ENCODE peak calls at places on chromosomes 6 and 20, in eight cellular contexts. R is NB4, A is A549, M is prostate gland, X is adrenal gland, P is vagina, D is Peyer's patch, E is H54. H is an unnamed sample.

GRCh38 chr6:53302678-53303360 is 45.9 kb downstream of the ELOVL5 start:
- DNase-seq in R (no peak), A (peak; percentile 51), M (no peak), X (no peak), P (no peak), D (no peak), E (peak; percentile 85), H (no peak)

GRCh38 chr6:133799043-133799442 is 89.9 kb upstream of the TCF21 start:
- DNase-seq in R (no peak), A (no peak), M (no peak), X (no peak), P (no peak), D (no peak), E (no peak), H (no peak)

GRCh38 chr20:39885975-39886649 is 802.9 kb downstream of the MAFB start:
- DNase-seq in R (peak; percentile 73), A (peak; percentile 32), M (peak; percentile 42), X (peak; percentile 74), P (no peak), D (peak; percentile 72), E (peak; percentile 47), H (peak; percentile 69)

GRCh38 chr6:139349464-139350020 is 24.9 kb downstream of the CITED2 start:
- DNase-seq in R (no peak), A (no peak), M (peak; percentile 81), X (no peak), P (no peak), D (no peak), E (no peak), H (no peak)

GRCh38 chr6:45445749-45446454 is 68.2 kb upstream of the SUPT3H start:
- DNase-seq in R (peak; percentile 99), A (peak; percentile 93), M (peak; percentile 89), X (peak; percentile 84), P (no peak), D (peak; percentile 78), E (peak; percentile 61), H (peak; percentile 70)

GRCh38 chr20:13549451-13549850 is 89.3 kb downstream of the TASP1 start:
- DNase-seq in R (no peak), A (no peak), M (no peak), X (no peak), P (no peak), D (no peak), E (no peak), H (no peak)

GRCh38 chr20:11219192-11219591 is 545.4 kb upstream of the JAG1 start:
- DNase-seq in R (no peak), A (no peak), M (no peak), X (no peak), P (no peak), D (no peak), E (no peak), H (no peak)

GRCh38 chr6:134288538-134289203 is 29.2 kb downstream of the SGK1 start:
- DNase-seq in R (peak; percentile 89), A (peak; percentile 64), M (no peak), X (peak; percentile 20), P (no peak), D (no peak), E (no peak), H (no peak)

GRCh38 chr20:61253640-61254511 is 1.8 kb downstream of the CDH4 start:
- DNase-seq in R (no peak), A (peak; percentile 11), M (no peak), X (no peak), P (no peak), D (no peak), E (no peak), H (no peak)

GRCh38 chr6:2937627-2938003 is 33.8 kb downstream of the SERPINB6 start:
- DNase-seq in R (no peak), A (no peak), M (no peak), X (no peak), P (peak; percentile 49), D (peak; percentile 21), E (no peak), H (no peak)

GRCh38 chr20:24632581-24632980 is 163.2 kb downstream of the SYNDIG1 start:
- DNase-seq in R (no peak), A (no peak), M (no peak), X (no peak), P (no peak), D (no peak), E (no peak), H (no peak)

GRCh38 chr20:45368221-45368980 is 5.4 kb downstream of the SYS1 start:
- DNase-seq in R (peak; percentile 86), A (no peak), M (no peak), X (peak; percentile 45), P (no peak), D (peak; percentile 87), E (no peak), H (no peak)

GRCh38 chr6:41600499-41601247 is 37.6 kb upstream of the MDFI start:
- DNase-seq in R (no peak), A (no peak), M (no peak), X (no peak), P (no peak), D (no peak), E (no peak), H (no peak)

GRCh38 chr6:134724653-134725340 is 225.1 kb downstream of the ALDH8A1 start:
- DNase-seq in R (no peak), A (peak; percentile 46), M (no peak), X (no peak), P (no peak), D (no peak), E (no peak), H (no peak)

GRCh38 chr20:33653218-33653899 is 8.8 kb upstream of the C20orf144 start:
- DNase-seq in R (peak; percentile 72), A (peak; percentile 72), M (no peak), X (peak; percentile 65), P (no peak), D (peak; percentile 78), E (no peak), H (peak; percentile 70)

GRCh38 chr20:25046181-25046641 is 11.7 kb downstream of the ACSS1 start:
- DNase-seq in R (no peak), A (no peak), M (no peak), X (no peak), P (no peak), D (peak; percentile 46), E (no peak), H (no peak)

GRCh38 chr6:109595998-109596397 is 95.0 kb downstream of the AK9 start:
- DNase-seq in R (peak; percentile 56), A (peak; percentile 14), M (no peak), X (no peak), P (no peak), D (no peak), E (no peak), H (peak; percentile 8)

GRCh38 chr6:99521557-99522286 is 6.5 kb upstream of the USP45 start:
- DNase-seq in R (no peak), A (peak; percentile 2), M (no peak), X (peak; percentile 56), P (no peak), D (no peak), E (no peak), H (peak; percentile 51)

GRCh38 chr6:12344949-12345693 is 55.0 kb downstream of the EDN1 start:
- DNase-seq in R (no peak), A (no peak), M (no peak), X (no peak), P (no peak), D (no peak), E (no peak), H (no peak)

GRCh38 chr6:132067286-132067685 is 116.1 kb upstream of the CCN2 start:
- DNase-seq in R (no peak), A (no peak), M (no peak), X (no peak), P (no peak), D (no peak), E (no peak), H (no peak)

GRCh38 chr20:62623488-62624324 is 18.6 kb upstream of the SLCO4A1 start:
- DNase-seq in R (peak; percentile 90), A (peak; percentile 83), M (peak; percentile 93), X (peak; percentile 97), P (peak; percentile 98), D (peak; percentile 99), E (peak; percentile 98), H (peak; percentile 99)

GRCh38 chr6:29705389-29706231 is 17.6 kb upstream of the HLA-F start:
- DNase-seq in R (no peak), A (peak; percentile 38), M (no peak), X (peak; percentile 53), P (no peak), D (peak; percentile 59), E (peak; percentile 44), H (no peak)

GRCh38 chr20:47487175-47487917 is 14.3 kb upstream of the NCOA3 start:
- DNase-seq in R (peak; percentile 45), A (no peak), M (no peak), X (no peak), P (no peak), D (peak; percentile 59), E (no peak), H (no peak)

GRCh38 chr6:41591859-41592502 is 45.8 kb downstream of the FOXP4 start:
- DNase-seq in R (peak; percentile 72), A (peak; percentile 43), M (peak; percentile 64), X (peak; percentile 62), P (no peak), D (peak; percentile 92), E (peak; percentile 84), H (peak; percentile 74)

GRCh38 chr6:157989541-157990289 is 8.1 kb downstream of the SYNJ2 start:
- DNase-seq in R (peak; percentile 41), A (peak; percentile 50), M (peak; percentile 85), X (peak; percentile 91), P (no peak), D (peak; percentile 81), E (peak; percentile 61), H (peak; percentile 98)

GRCh38 chr20:38210741-38211140 is 45.7 kb upstream of the TGM2 start:
- DNase-seq in R (no peak), A (no peak), M (no peak), X (no peak), P (no peak), D (no peak), E (peak; percentile 61), H (no peak)
- TF ChIP-seq POLR2A in R (no peak), A (no peak), M (no peak), X (no peak), P (no peak), D (no peak), E (no peak), H (no peak)

GRCh38 chr6:37222125-37222967 is 35.2 kb upstream of the TBC1D22B start:
- DNase-seq in R (peak; percentile 92), A (peak; percentile 91), M (peak; percentile 84), X (peak; percentile 88), P (no peak), D (peak; percentile 87), E (peak; percentile 79), H (peak; percentile 95)
- TF ChIP-seq POLR2A in R (no peak), A (peak; percentile 42), M (peak; percentile 61), X (peak; percentile 10), P (no peak), D (no peak), E (no peak), H (no peak)

DNA sequence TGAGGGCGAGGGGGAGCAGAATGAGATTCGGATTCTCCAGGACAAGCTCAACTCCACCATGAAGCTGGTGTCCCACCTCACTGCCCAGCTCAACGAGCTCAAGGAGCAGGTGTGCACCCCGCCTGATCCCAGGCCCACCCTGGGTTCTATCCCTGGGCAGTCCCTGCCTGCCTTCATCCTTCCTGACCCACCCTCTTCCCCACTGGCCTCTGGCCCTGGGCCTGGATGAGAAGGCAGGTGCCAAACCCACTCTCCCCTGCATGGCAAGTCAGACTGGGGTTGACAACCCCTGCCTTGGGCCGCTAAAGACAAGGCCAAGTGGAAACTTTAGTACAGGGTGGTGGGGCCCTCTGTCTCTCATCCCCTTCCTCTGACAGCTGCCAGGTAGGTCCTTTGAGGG is 16.5 kb downstream of the UQCC2 start:
- DNase-seq in R (no peak), A (no peak), M (no peak), X (no peak), P (no peak), D (no peak), E (no peak), H (no peak)
- TF ChIP-seq POLR2A in R (no peak), A (no peak), M (no peak), X (no peak), P (no peak), D (no peak), E (no peak), H (no peak)

GRCh38 chr6:47766445-47766844 is 15.4 kb upstream of the OPN5 start:
- DNase-seq in R (no peak), A (no peak), M (no peak), X (no peak), P (no peak), D (no peak), E (no peak), H (no peak)
- TF ChIP-seq POLR2A in R (no peak), A (no peak), M (no peak), X (no peak), P (no peak), D (no peak), E (no peak), H (no peak)

H was measured in thyroid gland.